ENCODE peak calls at places on chromosomes 2 and 18, in five cellular contexts. E is fibroblast of gingiva; Q is stomach; M is CD8-positive, alpha-beta T cell; F is iPS DF 19.7. U is an unnamed sample.

GRCh38 chr2:38925982-38926381 is 36.3 kb downstream of the ARHGEF33 start:
- DNase-seq in E (no peak), F (no peak), M (no peak), Q (no peak), U (no peak)

GRCh38 chr2:120777787-120778186 is 42.1 kb downstream of the GLI2 start:
- DNase-seq in E (no peak), F (no peak), Q (no peak), M (no peak), U (no peak)

GRCh38 chr2:114754907-114755563 is 312.6 kb downstream of the DPP10 start:
- DNase-seq in E (no peak), F (no peak), Q (no peak), M (no peak), U (no peak)

GRCh38 chr2:137383391-137383790 is 580.9 kb upstream of the HNMT start:
- DNase-seq in Q (no peak), E (no peak), F (peak), M (no peak), U (no peak)

GRCh38 chr2:136253288-136254004 is 135.5 kb upstream of the CXCR4 start:
- DNase-seq in E (no peak), M (no peak), F (no peak), Q (no peak), U (no peak)

GRCh38 chr2:75360945-75361344 is 161.6 kb upstream of the TACR1 start:
- DNase-seq in Q (no peak), M (no peak), E (no peak), F (no peak), U (no peak)

GRCh38 chr2:20357588-20358394 is 7.1 kb upstream of the PUM2 start:
- DNase-seq in F (no peak), M (no peak), Q (no peak), E (no peak), U (no peak)

GRCh38 chr2:193847991-193848390 is 1653.3 kb upstream of the TMEFF2 start:
- DNase-seq in E (no peak), Q (no peak), F (no peak), M (no peak), U (no peak)

GRCh38 chr2:221969087-221969829 is 329.5 kb downstream of the PAX3 start:
- DNase-seq in E (peak), M (no peak), F (no peak), Q (peak), U (no peak)

GRCh38 chr2:236045264-236046235 is 122.6 kb downstream of the GBX2 start:
- DNase-seq in Q (no peak), F (no peak), M (no peak), E (no peak), U (no peak)

GRCh38 chr2:185644828-185645227 is 93.8 kb upstream of the FSIP2 start:
- DNase-seq in F (no peak), E (no peak), M (no peak), Q (no peak), U (no peak)

GRCh38 chr2:26184555-26185303 is 11.8 kb downstream of the GAREM2 start:
- DNase-seq in E (peak), M (peak), F (no peak), Q (peak), U (peak)

GRCh38 chr2:11865378-11865777 is 118.9 kb downstream of the LPIN1 start:
- DNase-seq in Q (no peak), M (no peak), E (no peak), F (no peak), U (no peak)

GRCh38 chr2:146917430-146918037 is 927.3 kb upstream of the ACVR2A start:
- DNase-seq in Q (no peak), F (no peak), M (no peak), E (no peak), U (no peak)

GRCh38 chr2:96108578-96109561 is 7.5 kb downstream of the ADRA2B start:
- DNase-seq in F (no peak), E (no peak), M (no peak), Q (no peak), U (no peak)

GRCh38 chr18:55435592-55435991 is 152.4 kb downstream of the TCF4 start:
- DNase-seq in F (no peak), E (no peak), Q (no peak), M (no peak), U (no peak)

U was measured in CD4-positive, alpha-beta T cell.